ENCODE peak calls at places on chromosomes 7 and 10, in seven cellular contexts. L, U, C, S, B, T and Z are unnamed samples. For H3K9me3, the result is how much of the 10 kb centered on the place peaks cover.

GRCh38 chr10:32253300-32253699 is 93.7 kb downstream of the EPC1 start:
- DNase-seq in T (no peak), C (no peak), L (peak), U (no peak), S (no peak), B (no peak), Z (no peak)

GRCh38 chr7:8151161-8151560 is 110.8 kb downstream of the ICA1 start:
- DNase-seq in S (no peak), C (no peak), L (no peak), T (no peak), B (no peak), U (no peak), Z (no peak)

GRCh38 chr10:17872191-17873091 is 63.3 kb downstream of the MRC1 start:
- DNase-seq in S (no peak), T (no peak), C (no peak), U (peak), B (no peak), L (peak), Z (peak)

GRCh38 chr7:123749537-123749857 is 694 bp upstream of the WASL start:
- DNase-seq in T (no peak), C (no peak), U (peak), B (no peak), S (no peak), L (peak), Z (no peak)

GRCh38 chr10:91287276-91287675 is 66.8 kb downstream of the PCGF5 start:
- DNase-seq in T (no peak), S (no peak), L (no peak), C (no peak), B (no peak), U (no peak), Z (no peak)

GRCh38 chr7:43362652-43363428 is 220.1 kb upstream of the STK17A start:
- DNase-seq in U (peak), C (no peak), T (peak), S (peak), L (peak), B (peak), Z (no peak)

GRCh38 chr10:1629326-1630036 is 107.8 kb downstream of the ADARB2 start:
- DNase-seq in C (no peak), L (no peak), B (no peak), S (no peak), U (no peak), T (no peak), Z (no peak)

GRCh38 chr10:52782554-52782953 is 10.0 kb upstream of the MBL2 start:
- DNase-seq in S (no peak), L (no peak), B (no peak), C (no peak), T (no peak), U (no peak), Z (no peak)

GRCh38 chr7:77473240-77474005 is 57.3 kb upstream of the GSAP start:
- DNase-seq in T (no peak), C (no peak), B (no peak), L (peak), U (peak), S (no peak), Z (no peak)

GRCh38 chr7:142908921-142909870 is 23.7 kb upstream of the TRPV6 start:
- DNase-seq in S (no peak), L (peak), T (peak), C (no peak), B (no peak), U (no peak), Z (no peak)

GRCh38 chr10:45374451-45375052 is 536 bp downstream of the ALOX5 start:
- DNase-seq in L (peak), U (no peak), B (no peak), C (no peak), T (peak), S (no peak), Z (no peak)

GRCh38 chr10:123808873-123809272 is 82.7 kb downstream of the CPXM2 start:
- DNase-seq in U (no peak), C (no peak), S (no peak), L (peak), T (no peak), B (no peak), Z (no peak)

GRCh38 chr10:99973190-99973589 is 36.6 kb downstream of the DNMBP start:
- DNase-seq in T (no peak), C (no peak), U (no peak), S (no peak), B (no peak), L (peak), Z (no peak)

GRCh38 chr7:101814081-101814995 is 3.1 kb upstream of the CUX1 start:
- DNase-seq in L (peak), C (peak), T (peak), B (peak), S (no peak), U (peak), Z (peak)

GRCh38 chr7:24587853-24588252 is 14.6 kb downstream of the PALS2 start:
- DNase-seq in B (no peak), U (no peak), C (no peak), L (peak), S (no peak), T (no peak), Z (peak)

GRCh38 chr7:103343758-103344452 is 662 bp downstream of the DNAJC2 start:
- DNase-seq in T (no peak), L (peak), B (no peak), U (peak), S (no peak), C (no peak), Z (peak)

GRCh38 chr10:125340871-125341270 is 180.5 kb upstream of the CTBP2 start:
- DNase-seq in S (no peak), T (no peak), B (no peak), L (peak), C (no peak), U (no peak), Z (no peak)

GRCh38 chr7:63112764-63113712 is 885.6 kb upstream of the ZNF722 start:
- DNase-seq in B (no peak), S (no peak), T (no peak), L (no peak), U (no peak), C (no peak), Z (peak)

GRCh38 chr7:63114371-63114985 is 884.2 kb upstream of the ZNF722 start:
- DNase-seq in U (no peak), S (no peak), L (no peak), C (no peak), T (no peak), B (no peak), Z (no peak)

GRCh38 chr7:63113713-63114285 is 884.9 kb upstream of the ZNF722 start:
- DNase-seq in S (no peak), T (no peak), U (no peak), L (no peak), C (no peak), B (no peak), Z (no peak)
- H3K9me3 ChIP-seq in S (under half), T (under half), U (under half), L (under half), C (under half), B (under half), Z (under half)

GRCh38 chr10:7433861-7434260 is 23.0 kb upstream of the SFMBT2 start:
- DNase-seq in U (no peak), S (no peak), T (no peak), B (no peak), L (no peak), C (no peak), Z (no peak)
- H3K27ac ChIP-seq in U (no peak), S (no peak), T (no peak), B (no peak), L (no peak), C (no peak), Z (no peak)

GRCh38 chr10:133484818-133485217 is 31.1 kb downstream of the SCART1 start:
- DNase-seq in T (no peak), C (no peak), L (no peak), U (no peak), S (no peak), B (no peak), Z (no peak)

GRCh38 chr10:133487085-133487484 is 33.3 kb downstream of the SCART1 start:
- DNase-seq in U (no peak), T (no peak), B (no peak), C (no peak), L (no peak), S (no peak), Z (no peak)

GRCh38 chr10:133489816-133490588 is 36.3 kb downstream of the SCART1 start:
- DNase-seq in L (no peak), S (no peak), C (no peak), B (no peak), U (no peak), T (no peak), Z (no peak)
- H3K9me3 ChIP-seq in L (under half), S (under half), C (under half), B (under half), U (under half), T (under half), Z (under half)

GRCh38 chr10:71847418-71847817 is 3.6 kb downstream of the PSAP start:
- DNase-seq in T (no peak), C (no peak), B (no peak), L (no peak), S (no peak), U (no peak), Z (no peak)
- H3K27ac ChIP-seq in T (no peak), C (no peak), B (no peak), L (no peak), S (no peak), U (no peak), Z (no peak)

GRCh38 chr10:92420554-92421275 is 129.7 kb downstream of the MARCHF5 start:
- DNase-seq in T (no peak), L (peak), U (no peak), C (no peak), S (no peak), B (no peak), Z (no peak)

GRCh38 chr10:92418891-92419290 is 127.9 kb downstream of the MARCHF5 start:
- DNase-seq in B (no peak), T (no peak), U (no peak), L (no peak), C (no peak), S (no peak), Z (no peak)

GRCh38 chr10:92418221-92418620 is 127.3 kb downstream of the MARCHF5 start:
- DNase-seq in L (no peak), B (no peak), S (no peak), U (no peak), C (no peak), T (no peak), Z (no peak)

GRCh38 chr10:92421550-92421949 is 130.6 kb downstream of the MARCHF5 start:
- DNase-seq in L (no peak), T (no peak), C (no peak), S (no peak), U (no peak), B (no peak), Z (no peak)

DNA sequence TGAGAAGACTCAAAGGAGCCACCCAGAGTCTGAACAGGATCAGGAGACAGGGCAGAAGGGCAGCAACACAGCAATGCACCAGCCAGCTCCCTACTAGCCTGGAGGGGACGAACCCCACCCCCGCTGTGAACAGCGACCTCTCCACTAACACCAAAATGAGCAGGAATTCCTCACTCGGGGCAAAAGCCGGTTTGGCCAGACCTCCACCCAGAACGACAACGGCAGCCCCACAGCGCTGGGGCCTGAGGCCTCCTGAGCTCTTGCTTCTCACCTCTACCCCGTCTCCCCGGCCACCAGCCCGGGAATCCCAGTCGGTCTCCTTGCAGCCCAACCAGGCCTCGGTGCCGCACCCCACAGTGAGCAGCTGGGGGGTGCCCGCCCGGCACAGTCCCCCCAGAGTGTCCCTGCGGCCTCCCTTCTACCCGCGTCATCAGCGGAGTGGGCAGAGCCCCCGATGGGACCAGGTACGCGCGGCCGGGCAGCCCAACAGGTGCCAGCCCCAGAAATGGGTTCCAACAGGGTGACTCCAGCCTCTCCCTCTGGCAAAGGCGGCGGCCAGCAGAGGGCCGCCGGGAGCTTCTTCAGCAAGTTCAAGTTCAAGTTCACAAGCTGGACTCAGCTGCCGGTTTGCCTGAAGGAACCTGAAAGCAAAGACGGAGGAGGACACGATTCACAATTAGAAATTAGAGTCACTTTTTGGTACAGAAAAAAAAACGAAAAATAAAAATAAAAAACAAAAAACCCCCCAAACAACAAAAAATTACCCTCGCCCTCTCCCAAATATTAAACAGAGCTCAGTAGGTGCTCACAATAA is 129.0 kb downstream of the MARCHF5 start:
- DNase-seq in B (peak), C (peak), S (no peak), T (peak), L (peak), U (peak), Z (no peak)
- H3K9me3 ChIP-seq in B (under half), C (under half), S (under half), T (under half), L (under half), U (under half), Z (under half)

DNA sequence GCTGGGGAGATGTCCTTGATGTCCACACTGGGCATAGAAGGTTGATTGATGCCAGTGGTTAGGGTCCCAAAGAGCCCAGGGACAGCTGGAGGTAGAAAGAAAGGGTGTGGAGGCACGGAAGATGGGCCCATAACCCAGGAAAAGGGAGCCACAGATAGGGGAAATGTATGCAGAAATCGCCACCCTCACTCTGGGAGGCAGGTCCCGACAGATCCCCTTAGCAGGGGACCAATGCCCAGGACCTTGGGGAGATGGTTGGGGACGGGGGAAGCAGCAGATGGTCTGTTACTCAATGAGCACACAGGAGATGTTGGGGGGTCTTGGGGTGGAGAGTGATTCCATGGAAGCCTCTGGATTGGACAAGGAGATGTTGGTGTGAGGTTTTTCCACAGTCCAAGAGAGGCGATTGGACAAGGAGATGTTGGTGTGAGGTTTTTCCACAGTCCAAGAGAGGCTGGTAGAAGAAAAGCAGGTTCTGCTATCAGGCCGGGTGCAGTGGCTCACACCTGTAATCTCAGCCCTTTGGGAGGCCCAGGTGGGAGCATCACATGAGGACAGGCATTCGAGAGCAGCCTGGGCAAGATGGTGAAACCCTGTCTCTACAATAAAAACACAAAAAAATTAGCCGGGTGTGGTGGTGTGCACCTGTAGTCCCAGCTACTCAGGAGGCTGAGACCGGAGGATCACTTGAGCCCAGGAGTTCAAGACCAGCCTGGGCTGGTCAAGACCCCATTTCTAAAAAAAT is 7.0 kb upstream of the PPP1R35 start:
- DNase-seq in B (no peak), C (no peak), T (no peak), U (no peak), S (no peak), L (no peak), Z (no peak)
- H3K27ac ChIP-seq in B (peak), C (peak), T (no peak), U (no peak), S (no peak), L (no peak), Z (no peak)

DNA sequence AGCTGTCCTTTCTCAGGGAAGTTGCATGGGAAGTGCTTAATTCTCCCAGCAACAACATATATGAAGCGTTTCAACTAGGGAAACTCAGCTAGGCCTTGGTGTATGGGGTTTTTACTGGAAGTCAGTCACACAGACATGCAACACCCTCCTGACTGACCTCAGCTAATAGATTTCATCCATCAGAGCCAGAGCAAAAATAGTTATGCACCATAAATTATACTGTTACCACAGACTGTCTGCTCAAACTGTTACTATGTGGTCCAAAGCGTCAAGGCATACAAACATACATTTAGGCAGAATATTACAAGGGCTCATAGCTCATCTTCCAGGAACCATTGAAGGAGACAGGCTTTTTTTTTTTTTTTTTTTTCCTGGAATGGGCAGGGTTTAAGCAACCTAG is 417.9 kb downstream of the ANKRD7 start:
- DNase-seq in S (no peak), T (no peak), B (no peak), C (no peak), U (no peak), L (no peak), Z (no peak)
- H3K9me3 ChIP-seq in S (under half), T (under half), B (under half), C (under half), U (under half), L (under half), Z (under half)

DNA sequence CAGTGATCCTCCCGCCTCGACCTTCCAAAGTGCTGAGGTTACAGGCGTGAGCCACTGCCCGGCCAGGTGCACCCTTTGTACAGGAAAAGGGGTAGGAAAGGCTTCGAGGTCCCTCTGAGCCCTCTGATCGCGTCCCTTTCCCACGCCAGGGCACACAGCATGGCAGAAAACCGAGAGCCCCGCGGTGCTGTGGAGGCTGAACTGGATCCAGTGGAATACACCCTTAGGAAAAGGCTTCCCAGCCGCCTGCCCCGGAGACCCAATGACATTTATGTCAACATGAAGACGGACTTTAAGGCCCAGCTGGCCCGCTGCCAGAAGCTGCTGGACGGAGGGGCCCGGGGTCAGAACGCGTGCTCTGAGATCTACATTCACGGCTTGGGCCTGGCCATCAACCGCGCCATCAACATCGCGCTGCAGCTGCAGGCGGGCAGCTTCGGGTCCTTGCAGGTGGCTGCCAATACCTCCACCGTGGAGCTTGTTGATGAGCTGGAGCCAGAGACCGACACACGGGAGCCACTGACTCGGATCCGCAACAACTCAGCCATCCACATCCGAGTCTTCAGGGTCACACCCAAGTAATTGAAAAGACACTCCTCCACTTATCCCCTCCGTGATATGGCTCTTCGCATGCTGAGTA is 871 bp downstream of the POP7 start:
- DNase-seq in C (no peak), T (peak), S (no peak), B (no peak), U (no peak), L (peak), Z (no peak)
- H3K27ac ChIP-seq in C (no peak), T (no peak), S (peak), B (peak), U (peak), L (no peak), Z (peak)

DNA sequence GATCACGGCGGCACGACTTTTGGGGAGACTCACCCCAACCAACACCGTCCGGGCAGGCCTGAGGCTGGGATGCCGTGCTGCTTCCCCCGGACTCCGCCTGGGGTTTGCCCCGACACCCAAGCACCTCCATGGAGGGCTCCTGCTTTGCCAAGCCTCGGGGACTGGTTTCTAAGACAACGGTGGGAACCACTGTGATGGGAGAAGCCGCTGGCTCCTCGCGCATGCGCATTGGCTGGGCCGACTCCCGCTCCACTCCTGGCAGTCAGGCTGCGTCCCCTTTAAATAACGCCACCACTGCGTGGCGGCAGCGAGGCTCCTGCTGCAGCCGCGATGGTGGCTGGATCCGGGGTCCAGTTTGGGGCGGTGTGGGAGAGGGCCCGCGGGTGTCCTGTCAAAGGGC is 201.0 kb downstream of the ZNF716 start:
- DNase-seq in C (no peak), B (no peak), U (no peak), T (no peak), L (no peak), S (no peak), Z (no peak)
- H3K9me3 ChIP-seq in C (under half), B (under half), U (half or more), T (under half), L (under half), S (under half), Z (under half)